ENCODE peak calls at places on chromosomes 16 and 17, in eight cellular contexts. U is HAP-1; N is GM12864; M is NCI-H1417; L is stimulated activated naive CD8-positive, alpha-beta T cell treated with anti-CD3 and anti-CD28 coated beads, Interleukin-15, Interleukin-2, amounts not matched to agents 100 U/mL and 50 U/mL, for 24 hours; P is stimulated activated CD4-positive, alpha-beta T cell treated with anti-CD3 and anti-CD28 coated beads, Interleukin-15, amount 100 ng/mL, for 24 hours; X is SK-N-SH; H is K562. Z is an unnamed sample.

GRCh38 chr17:12415031-12415430 is 250.7 kb upstream of the MYOCD start:
- DNase-seq in U (no peak), N (no peak), M (no peak), L (no peak), P (no peak), X (no peak), H (no peak), Z (no peak)

GRCh38 chr16:87461466-87461975 is 31.3 kb downstream of the ZCCHC14 start:
- DNase-seq in U (peak), N (peak), M (peak), L (peak), P (peak), X (no peak), H (peak), Z (peak)

GRCh38 chr16:85454171-85454883 is 158.8 kb upstream of the GSE1 start:
- DNase-seq in U (no peak), N (no peak), M (no peak), L (no peak), P (no peak), X (no peak), H (no peak), Z (no peak)

GRCh38 chr17:45870342-45870974 is 23.9 kb upstream of the MAPT start:
- DNase-seq in U (no peak), N (no peak), M (no peak), L (no peak), P (no peak), X (no peak), H (no peak), Z (no peak)

GRCh38 chr16:88790312-88791150 is 5.5 kb upstream of the PIEZO1 start:
- DNase-seq in U (no peak), N (no peak), M (peak), L (peak), P (peak), X (no peak), H (peak), Z (no peak)

GRCh38 chr17:69030145-69030544 is 30.6 kb downstream of the ABCA9 start:
- DNase-seq in U (no peak), N (no peak), M (no peak), L (no peak), P (no peak), X (no peak), H (peak), Z (no peak)

GRCh38 chr17:73423159-73423715 is 111.4 kb upstream of the CDC42EP4 start:
- DNase-seq in U (no peak), N (no peak), M (no peak), L (no peak), P (no peak), X (no peak), H (no peak), Z (no peak)

GRCh38 chr16:67226295-67226803 is 581 bp upstream of the TMEM208 start:
- DNase-seq in U (no peak), N (no peak), M (no peak), L (no peak), P (no peak), X (no peak), H (no peak), Z (no peak)

GRCh38 chr16:51881731-51882130 is 665.2 kb downstream of the TOX3 start:
- DNase-seq in U (no peak), N (no peak), M (no peak), L (no peak), P (no peak), X (no peak), H (no peak), Z (no peak)

GRCh38 chr17:5516060-5516792 is 29.9 kb downstream of the MIS12 start:
- DNase-seq in U (no peak), N (no peak), M (no peak), L (no peak), P (no peak), X (no peak), H (no peak), Z (no peak)

GRCh38 chr17:66965801-66966528 is 1.5 kb downstream of the CACNG4 start:
- DNase-seq in U (peak), N (no peak), M (peak), L (peak), P (peak), X (no peak), H (no peak), Z (no peak)

GRCh38 chr16:14399397-14400284 is 230.4 kb downstream of the PARN start:
- DNase-seq in U (no peak), N (no peak), M (no peak), L (no peak), P (no peak), X (no peak), H (no peak), Z (peak)

GRCh38 chr16:73172621-73173312 is 124.8 kb upstream of the ZFHX3 start:
- DNase-seq in U (peak), N (no peak), M (no peak), L (no peak), P (no peak), X (peak), H (peak), Z (no peak)

GRCh38 chr17:64707077-64707591 is 45.0 kb upstream of the SMURF2 start:
- DNase-seq in U (no peak), N (no peak), M (no peak), L (no peak), P (no peak), X (peak), H (no peak), Z (no peak)

GRCh38 chr17:78267257-78268073 is 36.0 kb downstream of the TMEM235 start:
- DNase-seq in U (no peak), N (no peak), M (no peak), L (no peak), P (no peak), X (peak), H (peak), Z (no peak)

GRCh38 chr17:57663326-57664070 is 81.6 kb downstream of the CCDC182 start:
- DNase-seq in U (no peak), N (no peak), M (peak), L (no peak), P (no peak), X (peak), H (no peak), Z (no peak)

GRCh38 chr17:49053171-49053829 is 56.1 kb downstream of the IGF2BP1 start:
- DNase-seq in U (no peak), N (no peak), M (no peak), L (no peak), P (no peak), X (no peak), H (no peak), Z (no peak)

GRCh38 chr17:64240741-64241347 is 22.2 kb downstream of the TEX2 start:
- DNase-seq in U (no peak), N (no peak), M (no peak), L (no peak), P (no peak), X (peak), H (peak), Z (peak)

GRCh38 chr16:79042141-79042540 is 558.4 kb downstream of the MAF start:
- DNase-seq in U (no peak), N (no peak), M (no peak), L (no peak), P (no peak), X (no peak), H (no peak), Z (no peak)